ENCODE peak calls at places on chromosomes 13 and 19, in five cellular contexts. E is brain microvascular endothelial cell, J is tibial nerve, Z is lower lobe of right lung, U is colonic mucosa. L is an unnamed sample.

GRCh38 chr13:67643656-67644055 is 413.5 kb upstream of the PCDH9 start:
- DNase-seq in E (no peak), J (no peak), Z (no peak), U (no peak), L (no peak)

GRCh38 chr19:13036366-13036976 is 41.2 kb downstream of the NFIX start:
- DNase-seq in E (peak; percentile 56), J (no peak), Z (peak; percentile 72), U (peak; percentile 79), L (peak; percentile 70)

GRCh38 chr13:94764576-94765321 is 52.4 kb upstream of the SOX21 start:
- DNase-seq in E (no peak), J (no peak), Z (no peak), U (no peak), L (peak; percentile 59)

GRCh38 chr19:47111081-47111589 is 2.4 kb downstream of the ZC3H4 start:
- DNase-seq in E (no peak), J (no peak), Z (peak; percentile 59), U (peak; percentile 36), L (no peak)

GRCh38 chr13:89097994-89098393 is 1426.8 kb downstream of the SLITRK5 start:
- DNase-seq in E (no peak), J (no peak), Z (no peak), U (no peak), L (no peak)

GRCh38 chr19:38727306-38727867 is 16.9 kb downstream of the CAPN12 start:
- DNase-seq in E (no peak), J (no peak), Z (no peak), U (no peak), L (no peak)

GRCh38 chr13:44218501-44219240 is 155.0 kb upstream of the SERP2 start:
- DNase-seq in E (peak; percentile 42), J (peak; percentile 75), Z (peak; percentile 87), U (peak; percentile 60), L (peak; percentile 47)

GRCh38 chr19:6599866-6600454 is 9.0 kb upstream of the CD70 start:
- DNase-seq in E (no peak), J (no peak), Z (no peak), U (no peak), L (no peak)

GRCh38 chr13:45007225-45007624 is 17.9 kb downstream of the GPALPP1 start:
- DNase-seq in E (no peak), J (no peak), Z (no peak), U (no peak), L (no peak)

GRCh38 chr19:52703917-52704316 is 30.9 kb downstream of the ZNF611 start:
- DNase-seq in E (no peak), J (no peak), Z (no peak), U (no peak), L (no peak)

GRCh38 chr13:44211753-44212152 is 161.9 kb upstream of the SERP2 start:
- DNase-seq in E (no peak), J (no peak), Z (no peak), U (no peak), L (no peak)

GRCh38 chr13:59409211-59409610 is 754.5 kb downstream of the DIAPH3 start:
- DNase-seq in E (peak; percentile 1), J (no peak), Z (no peak), U (no peak), L (peak; percentile 57)

GRCh38 chr19:17073869-17074627 is 1.2 kb downstream of the HAUS8 start:
- DNase-seq in E (no peak), J (no peak), Z (no peak), U (peak; percentile 42), L (no peak)

GRCh38 chr13:52158629-52159158 is 703 bp downstream of the NEK3 start:
- DNase-seq in E (peak; percentile 12), J (peak; percentile 29), Z (peak; percentile 46), U (peak; percentile 68), L (peak; percentile 41)

GRCh38 chr13:112687836-112688559 is 1.8 kb upstream of the ATP11A start:
- DNase-seq in E (no peak), J (no peak), Z (no peak), U (no peak), L (no peak)

GRCh38 chr13:112686987-112687386 is 2.9 kb upstream of the ATP11A start:
- DNase-seq in E (no peak), J (no peak), Z (no peak), U (no peak), L (no peak)

GRCh38 chr13:112690242-112690943 is 555 bp downstream of the ATP11A start:
- DNase-seq in E (no peak), J (no peak), Z (peak; percentile 73), U (peak; percentile 47), L (peak; percentile 26)

GRCh38 chr13:112689498-112690241 is at the start of gene ATP11A:
- DNase-seq in E (peak; percentile 72), J (peak; percentile 79), Z (peak; percentile 96), U (peak; percentile 86), L (peak; percentile 89)

DNA sequence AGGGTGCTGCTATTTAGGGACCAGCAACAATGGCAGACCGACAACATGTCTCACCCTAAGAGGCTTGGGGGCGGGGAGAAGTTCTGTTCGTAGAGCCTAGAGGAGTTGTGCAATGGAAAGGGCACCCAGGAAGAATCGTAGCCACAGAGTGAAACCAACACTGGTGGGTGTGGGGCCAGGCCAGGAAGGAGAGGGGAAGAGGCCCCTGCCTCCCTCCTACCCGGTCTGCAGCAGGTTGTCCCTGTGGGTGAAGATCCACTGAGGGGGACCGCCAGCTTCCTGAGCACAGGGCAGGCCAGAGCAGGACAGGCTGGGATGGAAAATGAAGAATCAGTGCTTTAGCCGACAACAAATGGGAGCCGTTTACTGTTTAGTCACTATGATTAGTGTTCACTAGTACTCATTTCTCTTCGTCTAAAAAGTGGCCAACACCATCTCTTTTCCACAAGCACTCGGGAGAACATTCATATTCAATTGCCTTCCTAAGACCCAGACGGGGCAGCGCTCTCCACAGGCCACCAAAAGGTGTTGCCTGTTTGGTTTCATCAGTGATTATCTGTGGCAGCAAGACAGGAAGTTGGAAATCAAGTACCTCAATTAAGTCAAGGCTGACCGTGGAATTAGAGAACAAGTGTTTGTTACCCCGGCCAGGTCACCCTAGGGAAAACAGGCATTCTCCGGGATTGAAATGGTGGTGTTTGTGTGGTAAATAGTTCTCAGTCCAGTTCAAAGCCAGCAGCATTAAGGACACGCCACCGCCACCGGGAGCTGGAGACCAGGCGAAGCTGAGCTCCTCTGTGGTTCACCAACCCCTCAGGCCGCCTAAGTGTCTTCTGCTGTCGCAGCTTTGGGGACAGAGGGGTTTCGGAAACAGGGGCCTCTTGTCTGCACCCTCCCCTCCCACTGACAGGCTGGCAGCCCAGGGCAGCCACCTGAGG is 1.0 kb upstream of the ATP11A start:
- DNase-seq in E (no peak), J (peak; percentile 40), Z (peak; percentile 89), U (peak; percentile 27), L (peak; percentile 2)
- TF ChIP-seq CTCF in E (no peak), J (no peak), Z (no peak), U (no peak), L (no peak)

GRCh38 chr13:113147206-113147605 is 11.2 kb upstream of the PROZ start:
- DNase-seq in E (no peak), J (no peak), Z (no peak), U (no peak), L (no peak)

GRCh38 chr13:113145911-113146598 is 12.4 kb upstream of the PROZ start:
- DNase-seq in E (no peak), J (no peak), Z (no peak), U (no peak), L (no peak)

GRCh38 chr13:113145496-113145895 is 13.0 kb upstream of the PROZ start:
- DNase-seq in E (no peak), J (no peak), Z (no peak), U (no peak), L (no peak)

GRCh38 chr13:113148407-113148806 is 10.0 kb upstream of the PROZ start:
- DNase-seq in E (no peak), J (no peak), Z (no peak), U (no peak), L (no peak)

DNA sequence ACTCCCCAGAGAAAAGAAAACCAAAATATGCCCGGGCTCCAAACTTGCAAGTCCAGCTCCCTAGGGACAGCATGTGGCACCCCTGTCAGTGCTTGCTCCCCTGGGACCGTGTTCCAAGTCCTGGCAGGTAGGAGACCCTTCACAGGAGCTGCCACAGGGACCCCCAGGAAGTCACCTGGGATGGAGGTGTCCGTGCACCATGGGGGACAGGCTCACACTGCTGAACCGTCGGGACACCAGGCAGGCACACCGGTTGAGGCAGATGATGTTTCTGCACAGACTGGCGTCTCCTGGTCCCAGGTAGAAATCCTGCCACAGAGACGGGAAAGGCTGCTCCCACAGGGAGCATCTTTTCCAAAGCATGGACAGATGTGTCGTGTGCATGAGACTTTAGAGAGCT is 11.7 kb upstream of the PROZ start:
- DNase-seq in E (no peak), J (no peak), Z (no peak), U (no peak), L (no peak)
- H3K4me3 ChIP-seq in E (no peak overlapping the region), J (no peak overlapping the region), Z (no peak overlapping the region), U (no peak overlapping the region), L (no peak overlapping the region)

DNA sequence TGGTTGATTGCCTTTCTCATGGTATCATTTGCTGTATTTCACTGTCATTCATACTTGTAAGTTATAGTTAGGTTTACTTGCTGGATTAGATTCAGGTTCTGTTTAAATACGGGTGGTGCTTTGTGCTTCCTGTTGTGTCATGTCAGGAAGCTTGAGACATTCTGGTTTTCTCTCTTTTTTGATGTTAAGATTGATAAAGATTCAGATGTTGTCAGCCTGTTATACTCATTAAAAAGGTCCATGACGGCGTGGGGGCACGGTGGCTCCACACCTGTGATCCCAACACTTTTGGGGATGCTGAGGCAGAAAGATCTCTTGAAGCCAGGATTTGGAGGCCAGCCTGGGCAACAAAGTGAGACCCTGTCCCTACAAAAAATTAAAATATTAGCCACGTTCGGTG is 45.7 kb downstream of the NAA16 start:
- DNase-seq in E (no peak), J (no peak), Z (no peak), U (no peak), L (no peak)
- TF ChIP-seq CTCF in E (no peak), J (no peak), Z (no peak), U (no peak), L (no peak)

GRCh38 chr19:51326216-51327065 is 15.0 kb downstream of the IGLON5 start:
- DNase-seq in E (no peak), J (no peak), Z (no peak), U (no peak), L (no peak)

GRCh38 chr19:51323481-51323891 is 12.0 kb downstream of the IGLON5 start:
- DNase-seq in E (no peak), J (no peak), Z (no peak), U (no peak), L (no peak)

GRCh38 chr19:51327066-51327985 is 14.6 kb downstream of the VSIG10L start:
- DNase-seq in E (peak; percentile 42), J (no peak), Z (peak; percentile 73), U (peak; percentile 61), L (no peak)

GRCh38 chr19:51324082-51324481 is 12.6 kb downstream of the IGLON5 start:
- DNase-seq in E (no peak), J (no peak), Z (no peak), U (no peak), L (no peak)

DNA sequence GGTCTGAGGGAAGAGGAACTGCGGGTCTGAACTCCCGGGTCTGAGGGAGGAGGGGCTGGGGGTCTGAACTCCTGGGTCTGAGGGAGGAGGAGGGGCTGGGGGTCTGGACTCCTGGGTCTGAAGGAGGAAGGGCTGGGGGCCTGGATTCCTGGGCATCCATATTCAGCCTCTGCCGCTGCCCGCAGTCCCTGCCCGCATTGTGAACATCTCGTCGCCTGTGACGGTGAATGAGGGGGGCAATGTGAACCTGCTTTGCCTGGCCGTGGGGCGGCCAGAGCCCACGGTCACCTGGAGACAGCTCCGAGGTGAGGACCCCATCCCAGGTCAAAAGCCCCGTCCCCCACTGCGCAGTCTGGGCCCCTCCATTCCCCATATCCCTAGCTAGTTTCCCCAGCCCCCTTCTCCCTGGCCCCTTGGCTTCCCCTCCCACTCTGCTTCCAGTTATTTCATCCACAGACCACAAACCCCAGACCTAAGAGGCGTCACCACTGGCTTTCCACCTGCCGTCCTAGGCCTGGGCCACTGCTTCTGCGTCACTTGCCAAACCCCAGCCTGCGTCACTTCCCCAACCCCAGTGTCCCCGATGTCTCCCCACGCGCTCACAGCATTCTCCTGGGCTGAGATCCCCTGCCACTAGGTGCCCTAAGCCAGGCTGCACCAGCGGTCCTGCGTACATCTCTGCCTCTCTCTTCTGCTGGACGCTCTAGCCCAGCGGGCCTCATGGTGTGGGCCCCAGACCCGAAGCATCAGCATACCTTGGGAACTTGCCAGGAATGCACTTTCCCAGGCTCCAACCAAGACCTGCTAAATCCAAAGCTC is 13.9 kb downstream of the IGLON5 start:
- DNase-seq in E (no peak), J (no peak), Z (no peak), U (no peak), L (no peak)
- H3K4me3 ChIP-seq in E (no peak overlapping the region), J (no peak overlapping the region), Z (no peak overlapping the region), U (no peak overlapping the region), L (no peak overlapping the region)